ENCODE peak calls at places on chromosomes 12 and 14, in eight cellular contexts. A, W, S, K, F, L, G and O are unnamed samples.

GRCh38 chr12:122106891-122107660 is 28.5 kb downstream of the MLXIP start:
- DNase-seq in A (no peak), S (peak), K (no peak), F (peak), L (no peak), W (no peak), G (no peak), O (peak)

GRCh38 chr14:72560856-72561493 is 332.9 kb downstream of the DPF3 start:
- DNase-seq in F (no peak), S (no peak), A (no peak), W (no peak), L (no peak), G (no peak), K (no peak), O (no peak)

GRCh38 chr12:6347367-6348338 is 5.8 kb upstream of the TNFRSF1A start:
- DNase-seq in L (no peak), G (no peak), A (peak), S (no peak), K (peak), W (no peak), F (peak), O (peak)

GRCh38 chr14:73873660-73874059 is 13.0 kb upstream of the ZNF410 start:
- DNase-seq in G (no peak), F (no peak), K (no peak), W (no peak), L (no peak), A (no peak), S (no peak), O (no peak)

GRCh38 chr12:77488041-77488620 is 342.6 kb upstream of the NAV3 start:
- DNase-seq in K (no peak), W (no peak), G (no peak), S (no peak), A (no peak), L (no peak), F (no peak), O (no peak)

GRCh38 chr12:92107094-92107493 is 38.6 kb downstream of the BTG1 start:
- DNase-seq in S (no peak), K (no peak), F (no peak), W (no peak), G (no peak), L (no peak), A (no peak), O (no peak)

GRCh38 chr12:127293507-127294310 is 973.3 kb upstream of the TMEM132C start:
- DNase-seq in W (peak), F (peak), A (peak), L (no peak), S (peak), G (no peak), K (no peak), O (peak)

GRCh38 chr12:94929780-94930179 is 73.7 kb downstream of the NDUFA12 start:
- DNase-seq in A (no peak), L (no peak), W (no peak), G (no peak), S (no peak), F (no peak), K (no peak), O (no peak)

GRCh38 chr12:49953146-49953545 is 2.6 kb downstream of the AQP2 start:
- DNase-seq in L (no peak), W (no peak), F (no peak), K (no peak), G (no peak), A (no peak), S (no peak), O (no peak)

GRCh38 chr14:22822619-22823551 is 6.8 kb upstream of the MRPL52 start:
- DNase-seq in F (peak), K (peak), A (peak), L (peak), W (peak), S (peak), G (no peak), O (peak)

GRCh38 chr14:105135700-105136395 is 32.7 kb downstream of the JAG2 start:
- DNase-seq in S (no peak), L (no peak), G (no peak), F (no peak), W (no peak), K (no peak), A (no peak), O (peak)

GRCh38 chr12:44565163-44565562 is 311.0 kb downstream of the NELL2 start:
- DNase-seq in F (no peak), A (no peak), K (no peak), L (no peak), W (no peak), S (no peak), G (no peak), O (no peak)

GRCh38 chr12:105261010-105261409 is 25.0 kb upstream of the APPL2 start:
- DNase-seq in G (no peak), L (no peak), W (no peak), F (no peak), A (no peak), S (no peak), K (no peak), O (no peak)

GRCh38 chr12:4041191-4041885 is 168.1 kb upstream of the PARP11 start:
- DNase-seq in G (no peak), L (no peak), S (peak), A (no peak), F (no peak), K (no peak), W (no peak), O (no peak)

GRCh38 chr12:22443379-22444316 is 100.7 kb downstream of the C2CD5 start:
- DNase-seq in S (peak), G (peak), L (peak), F (peak), K (peak), W (peak), A (peak), O (peak)

GRCh38 chr14:59481407-59482119 is 2.6 kb downstream of the L3HYPDH start:
- DNase-seq in W (no peak), G (no peak), F (no peak), K (no peak), S (no peak), A (no peak), L (peak), O (no peak)

GRCh38 chr12:50620050-50620974 is 115.5 kb downstream of the DIP2B start:
- DNase-seq in S (no peak), L (no peak), A (no peak), K (no peak), F (no peak), G (no peak), W (no peak), O (no peak)

GRCh38 chr12:52682381-52682660 is 2.1 kb upstream of the KRT1 start:
- DNase-seq in F (no peak), G (no peak), W (no peak), A (no peak), L (no peak), K (no peak), S (no peak), O (no peak)

GRCh38 chr14:94121485-94121884 is 7.9 kb downstream of the IFI27L2 start:
- DNase-seq in S (no peak), W (no peak), A (no peak), F (no peak), G (no peak), L (no peak), K (no peak), O (peak)

GRCh38 chr14:89773644-89774316 is 180.8 kb downstream of the EFCAB11 start:
- DNase-seq in G (peak), W (peak), A (no peak), F (peak), L (peak), S (peak), K (no peak), O (no peak)

GRCh38 chr12:108299980-108300696 is 39.0 kb downstream of the CMKLR1 start:
- DNase-seq in L (no peak), F (no peak), S (no peak), W (no peak), K (no peak), A (no peak), G (no peak), O (no peak)

GRCh38 chr14:92944976-92945375 is 22.0 kb downstream of the CHGA start:
- DNase-seq in F (no peak), S (no peak), A (no peak), G (no peak), K (no peak), L (no peak), W (no peak), O (no peak)

GRCh38 chr12:32895688-32896437 is 714 bp downstream of the PKP2 start:
- DNase-seq in K (peak), L (peak), G (no peak), W (peak), S (peak), A (no peak), F (peak), O (no peak)

GRCh38 chr14:58663494-58664111 is 25.8 kb downstream of the DACT1 start:
- DNase-seq in S (peak), W (no peak), G (no peak), L (no peak), A (no peak), K (no peak), F (no peak), O (no peak)

DNA sequence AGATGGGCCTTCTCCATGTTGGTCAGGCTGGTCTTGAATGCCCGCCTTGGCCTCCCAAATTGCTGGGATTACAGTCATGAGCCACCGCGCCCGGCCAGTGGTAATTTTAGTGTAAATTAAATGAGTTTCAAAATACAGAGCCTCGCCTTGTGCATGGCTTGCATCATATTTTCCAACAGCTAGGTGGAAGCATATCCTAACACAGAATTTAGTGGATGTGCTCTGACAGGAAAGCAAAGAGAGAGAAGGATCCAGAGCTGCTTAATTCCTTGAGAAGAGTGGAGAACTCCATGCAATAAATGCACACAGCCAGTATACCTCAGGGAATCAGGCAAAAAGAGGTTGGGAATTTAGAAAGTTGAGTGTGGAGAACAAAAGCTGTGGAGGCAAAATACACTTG is 2.5 kb downstream of the OR6C2 start:
- DNase-seq in W (no peak), S (no peak), A (no peak), K (no peak), F (no peak), L (peak), G (no peak), O (no peak)
- TF ChIP-seq EP300 in W (no peak), S (no peak), A (no peak), K (no peak), F (no peak), L (no peak), G (no peak), O (no peak)

DNA sequence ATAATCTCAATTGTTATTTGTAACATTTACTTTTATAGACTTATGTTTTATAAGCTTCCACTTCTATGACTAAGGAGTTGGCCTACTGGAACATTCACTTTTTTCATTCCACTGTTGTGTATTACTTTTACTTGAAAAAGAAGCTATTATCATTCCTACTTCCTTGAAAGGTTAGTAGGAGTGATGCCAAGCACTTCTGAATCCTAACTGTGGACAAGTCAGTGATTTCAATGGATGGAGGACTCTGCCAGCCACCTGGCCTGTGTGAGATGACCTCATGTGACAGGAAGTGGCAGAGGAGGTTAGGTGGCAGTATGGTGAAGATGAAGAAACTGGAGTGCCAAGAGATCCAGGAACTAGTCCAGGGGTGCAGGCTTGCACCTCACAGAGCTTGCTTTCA is 46.0 kb downstream of the TECPR2 start:
- DNase-seq in W (no peak), K (no peak), L (no peak), F (no peak), G (no peak), A (no peak), S (no peak), O (no peak)
- TF ChIP-seq EP300 in W (no peak), K (no peak), L (no peak), F (no peak), G (no peak), A (no peak), S (no peak), O (no peak)

DNA sequence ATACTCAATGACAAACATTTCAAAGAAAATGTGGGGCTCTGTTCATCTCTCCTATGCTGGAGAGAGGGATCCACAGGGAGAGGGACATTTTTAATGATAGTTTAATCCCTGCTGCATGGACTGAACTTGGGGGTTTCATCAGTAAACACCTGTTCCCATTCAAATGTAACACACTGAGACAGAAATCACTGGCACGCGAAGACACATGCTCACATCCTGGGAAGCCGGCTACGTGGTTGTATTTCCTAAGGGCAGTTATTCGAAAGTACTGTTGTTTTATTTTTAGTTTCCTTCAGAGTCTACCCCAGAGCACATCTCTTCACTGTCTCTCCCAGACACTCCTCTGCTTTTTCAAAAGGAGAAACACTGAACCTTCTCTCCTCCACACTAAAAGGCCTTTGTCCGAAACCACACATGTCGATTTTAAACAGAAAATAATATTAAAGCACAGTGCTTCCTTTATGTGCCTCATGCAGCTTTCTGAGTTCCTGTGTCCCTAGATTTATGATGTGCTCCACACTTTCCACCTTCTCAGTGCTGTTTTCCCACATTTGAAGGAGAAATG is 52.8 kb downstream of the PTHLH start:
- DNase-seq in F (no peak), S (no peak), L (no peak), W (no peak), K (no peak), A (no peak), G (no peak), O (no peak)
- TF ChIP-seq EP300 in F (no peak), S (no peak), L (no peak), W (no peak), K (no peak), A (no peak), G (no peak), O (no peak)

GRCh38 chr14:68628605-68629310 is 164.1 kb downstream of the ZFP36L1 start:
- DNase-seq in F (peak), K (no peak), A (no peak), G (no peak), S (peak), L (peak), W (no peak), O (no peak)
- TF ChIP-seq EP300 in F (no peak), K (no peak), A (no peak), G (no peak), S (no peak), L (no peak), W (no peak), O (no peak)

DNA sequence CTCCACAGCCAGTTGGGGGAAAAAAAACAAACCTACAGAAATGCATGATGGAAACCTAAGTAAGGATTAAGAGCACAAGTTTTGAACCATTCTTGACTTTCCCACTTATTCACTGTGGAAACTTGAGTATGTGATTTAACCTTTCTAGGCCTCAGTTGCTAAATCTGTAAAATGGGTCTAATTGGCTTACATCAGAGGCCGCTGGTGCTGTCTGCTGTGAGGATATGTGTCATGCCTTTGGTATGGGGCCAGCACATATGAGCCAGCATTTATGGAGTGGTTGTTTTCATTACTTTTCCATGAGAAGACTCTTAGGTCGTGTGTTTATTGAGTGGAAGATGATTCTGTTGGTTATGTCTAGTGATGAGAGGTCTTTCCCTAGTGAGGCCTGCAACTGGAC is 102.4 kb downstream of the ESR2 start:
- DNase-seq in L (no peak), W (no peak), S (no peak), K (no peak), G (no peak), F (no peak), A (no peak), O (no peak)
- TF ChIP-seq EP300 in L (no peak), W (no peak), S (no peak), K (no peak), G (no peak), F (no peak), A (no peak), O (no peak)

DNA sequence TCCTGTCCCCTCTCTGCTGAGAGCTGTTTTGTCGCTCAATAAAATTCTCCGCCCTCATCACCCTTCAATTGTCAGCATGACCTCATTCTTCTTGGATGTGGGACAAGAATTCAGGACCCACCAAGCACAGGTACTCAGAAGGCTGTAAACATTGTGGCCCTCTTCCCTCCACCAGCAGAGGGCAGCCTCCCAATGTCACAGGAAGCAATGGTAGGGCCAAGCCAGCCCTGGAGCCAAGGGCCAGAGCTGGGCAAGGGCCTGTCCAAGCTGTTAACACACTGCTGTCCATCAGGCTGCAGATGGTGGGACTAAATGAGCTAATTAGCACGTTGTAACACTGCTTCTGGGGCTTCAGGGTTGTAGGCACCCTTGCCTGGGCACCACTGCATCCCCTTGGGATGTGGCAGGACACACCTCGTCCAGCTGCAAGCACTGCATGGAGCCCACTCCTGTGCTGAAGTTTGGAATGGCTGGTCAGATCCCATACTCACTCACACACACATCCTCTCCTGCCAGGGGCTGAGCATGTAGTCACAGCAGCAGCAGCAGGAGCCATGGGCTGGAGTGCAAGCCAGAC is 62.7 kb upstream of the HECTD1 start:
- DNase-seq in L (peak), W (no peak), A (no peak), S (peak), K (no peak), F (no peak), G (no peak), O (no peak)
- TF ChIP-seq EP300 in L (no peak), W (no peak), A (no peak), S (no peak), K (no peak), F (no peak), G (no peak), O (no peak)

DNA sequence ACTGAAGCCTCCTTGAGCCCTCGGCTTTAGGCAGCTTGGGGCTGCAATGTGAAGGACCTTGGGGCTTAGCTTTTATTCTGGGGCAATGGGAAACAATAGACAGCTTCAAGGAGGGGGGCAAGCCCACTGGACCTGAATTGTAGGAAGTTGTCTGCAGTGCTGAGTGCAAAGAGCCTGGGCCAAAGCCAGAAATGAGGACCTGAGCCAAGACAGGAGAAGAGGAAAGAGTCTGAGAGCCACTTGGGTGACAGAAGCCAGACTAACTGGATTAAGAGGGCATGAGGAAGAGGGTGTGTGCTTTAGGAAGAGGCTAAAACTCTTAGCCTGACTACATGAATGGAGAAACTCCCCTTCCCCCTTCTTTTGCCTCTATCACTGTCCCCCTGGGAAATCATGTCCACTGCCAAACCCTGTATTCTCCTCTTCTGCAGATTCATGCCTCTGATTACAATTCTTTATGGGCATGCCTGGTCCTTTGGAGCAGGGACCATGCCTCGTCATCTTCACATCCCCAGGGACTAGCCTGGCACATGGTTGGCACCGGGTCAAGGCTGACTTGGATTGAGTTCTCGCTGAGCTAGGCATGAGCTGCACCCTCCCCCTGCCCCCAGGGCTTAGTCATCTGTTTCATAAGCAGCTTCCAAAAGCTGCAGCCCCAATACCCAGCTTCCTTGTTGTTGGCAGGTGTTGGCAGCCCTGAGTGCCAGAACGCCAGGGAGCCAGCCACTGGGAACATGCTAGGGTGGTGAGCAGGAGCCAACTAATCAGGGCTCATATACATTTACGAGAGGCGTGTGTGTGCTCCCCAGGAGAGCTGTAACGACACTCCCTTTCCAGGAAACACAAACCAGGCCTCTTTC is 27.8 kb upstream of the JDP2 start:
- DNase-seq in K (peak), L (no peak), G (no peak), A (peak), S (peak), F (peak), W (peak), O (peak)
- TF ChIP-seq EP300 in K (no peak), L (no peak), G (no peak), A (peak), S (no peak), F (peak), W (no peak), O (no peak)

GRCh38 chr14:103909531-103910261 is 18.6 kb upstream of the TDRD9 start:
- DNase-seq in W (no peak), F (no peak), L (no peak), S (no peak), G (no peak), A (no peak), K (no peak), O (no peak)
- TF ChIP-seq EP300 in W (no peak), F (no peak), L (no peak), S (no peak), G (no peak), A (no peak), K (no peak), O (no peak)

GRCh38 chr14:51873221-51873893 is 12.9 kb downstream of the GNG2 start:
- DNase-seq in F (no peak), L (no peak), A (no peak), S (no peak), W (peak), K (no peak), G (peak), O (no peak)
- TF ChIP-seq EP300 in F (no peak), L (no peak), A (peak), S (no peak), W (no peak), K (no peak), G (peak), O (no peak)